ENCODE peak calls at places on chromosomes 3 and 15, in four cellular contexts. V, K, O and F are unnamed samples.

GRCh38 chr3:138332472-138333073 is 2.9 kb upstream of the NME9 start:
- DNase-seq in V (no peak), K (peak), O (no peak), F (no peak)

GRCh38 chr15:62795171-62795570 is 247.4 kb upstream of the TPM1 start:
- DNase-seq in V (no peak), K (no peak), O (no peak), F (no peak)

GRCh38 chr15:43441316-43441715 is 51.6 kb downstream of the TP53BP1 start:
- DNase-seq in V (no peak), K (peak), O (no peak), F (no peak)

GRCh38 chr3:12963184-12963868 is 109.9 kb downstream of the IQSEC1 start:
- DNase-seq in V (no peak), K (no peak), O (peak), F (no peak)

GRCh38 chr15:98648654-98649537 is 557 bp downstream of the IGF1R start:
- DNase-seq in V (peak), K (peak), O (peak), F (peak)

GRCh38 chr15:86327230-86327865 is 247.7 kb downstream of the AGBL1 start:
- DNase-seq in V (no peak), K (no peak), O (no peak), F (no peak)

GRCh38 chr3:4359805-4360502 is 56.8 kb downstream of the SETMAR start:
- DNase-seq in V (no peak), K (no peak), O (no peak), F (no peak)

GRCh38 chr3:184368804-184369183 is 7.3 kb downstream of the POLR2H start:
- DNase-seq in V (no peak), K (peak), O (peak), F (no peak)

GRCh38 chr15:61130945-61131597 is 98.0 kb downstream of the RORA start:
- DNase-seq in V (no peak), K (no peak), O (no peak), F (no peak)

GRCh38 chr3:196947136-196947859 is 5.0 kb upstream of the NCBP2 start:
- DNase-seq in V (no peak), K (no peak), O (no peak), F (no peak)
- TF ChIP-seq CTCF in V (no peak), K (peak), O (no peak), F (no peak)

DNA sequence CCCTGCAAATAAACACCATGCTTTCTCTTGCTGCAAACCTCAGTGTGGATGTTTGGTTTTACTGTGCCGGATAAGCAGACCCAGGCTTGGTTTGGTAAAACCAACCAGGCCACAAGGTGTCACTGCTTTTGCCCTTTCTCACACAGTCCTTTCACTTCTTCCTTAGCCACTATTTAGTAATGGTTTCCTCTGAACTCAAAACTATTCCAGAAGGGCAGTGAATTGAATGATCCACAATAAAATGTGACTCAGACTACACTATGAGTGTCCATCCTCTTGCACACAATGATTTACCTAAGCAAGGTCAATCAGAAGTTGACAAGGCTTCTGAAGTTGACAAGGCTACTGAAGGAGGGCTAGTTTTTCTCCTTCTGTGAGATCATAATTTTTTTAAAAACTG is 552.4 kb upstream of the CCDC54 start:
- DNase-seq in V (peak), K (peak), O (no peak), F (no peak)
- TF ChIP-seq CTCF in V (no peak), K (peak), O (peak), F (peak)

GRCh38 chr3:75985432-75985831 is 200.1 kb upstream of the ZNF717 start:
- DNase-seq in V (no peak), K (no peak), O (no peak), F (no peak)
- TF ChIP-seq CTCF in V (no peak), K (no peak), O (no peak), F (no peak)

DNA sequence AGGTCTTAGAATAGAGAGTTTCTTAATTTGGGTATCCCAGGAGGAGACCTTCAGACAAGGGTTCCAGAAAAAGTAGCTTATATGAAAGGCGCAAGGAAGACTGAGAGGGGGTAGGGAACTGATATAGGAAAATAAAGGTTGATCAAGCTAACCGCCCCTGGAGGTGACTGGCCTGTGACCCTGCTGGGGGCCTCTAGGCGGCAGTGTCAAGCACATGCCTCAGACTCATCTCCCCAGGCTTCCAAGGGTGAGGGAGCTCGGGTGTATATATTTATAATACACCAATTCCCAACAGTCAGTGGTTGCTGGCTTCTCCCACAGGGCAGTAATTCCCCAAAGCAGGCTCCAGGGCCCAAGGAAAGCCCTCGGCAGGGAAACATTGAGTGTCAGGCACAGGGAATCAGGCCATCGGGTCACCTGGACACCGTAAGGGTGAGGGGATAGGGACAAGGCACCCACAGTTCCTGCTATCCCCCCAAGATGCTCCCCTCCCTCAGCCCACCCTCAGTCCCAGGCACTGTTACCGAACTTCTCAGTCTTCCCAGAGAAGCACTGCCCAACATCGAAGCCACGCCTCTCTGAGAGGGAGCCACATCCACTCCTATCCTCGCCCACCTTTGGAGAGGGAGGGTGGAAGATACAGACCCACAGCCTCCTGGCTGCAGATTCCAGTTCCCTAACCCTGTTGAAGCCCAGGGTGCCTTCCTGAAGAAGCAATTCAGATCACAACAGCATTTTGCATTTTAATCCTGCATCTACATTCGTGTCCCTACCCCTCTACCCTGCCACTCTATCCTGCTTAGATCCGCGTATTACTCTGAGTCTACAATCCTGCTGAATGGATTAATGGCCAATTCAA is 19.5 kb upstream of the CAV3 start:
- DNase-seq in V (peak), K (no peak), O (no peak), F (no peak)
- TF ChIP-seq CTCF in V (peak), K (peak), O (no peak), F (peak)

GRCh38 chr3:66401578-66402382 is 99.0 kb downstream of the LRIG1 start:
- DNase-seq in V (no peak), K (no peak), O (no peak), F (no peak)

GRCh38 chr3:66399529-66400232 is 101.1 kb downstream of the LRIG1 start:
- DNase-seq in V (no peak), K (no peak), O (no peak), F (no peak)

GRCh38 chr3:66401157-66401550 is 99.7 kb downstream of the LRIG1 start:
- DNase-seq in V (no peak), K (no peak), O (no peak), F (no peak)

GRCh38 chr3:66398228-66399025 is 102.4 kb downstream of the LRIG1 start:
- DNase-seq in V (no peak), K (peak), O (no peak), F (no peak)

GRCh38 chr3:66400381-66401156 is 100.3 kb downstream of the LRIG1 start:
- DNase-seq in V (no peak), K (no peak), O (no peak), F (peak)
- TF ChIP-seq CTCF in V (no peak), K (no peak), O (no peak), F (no peak)

GRCh38 chr3:45475145-45475544 is 86.8 kb downstream of the LARS2 start:
- DNase-seq in V (no peak), K (no peak), O (no peak), F (no peak)
- TF ChIP-seq CTCF in V (no peak), K (no peak), O (no peak), F (no peak)

DNA sequence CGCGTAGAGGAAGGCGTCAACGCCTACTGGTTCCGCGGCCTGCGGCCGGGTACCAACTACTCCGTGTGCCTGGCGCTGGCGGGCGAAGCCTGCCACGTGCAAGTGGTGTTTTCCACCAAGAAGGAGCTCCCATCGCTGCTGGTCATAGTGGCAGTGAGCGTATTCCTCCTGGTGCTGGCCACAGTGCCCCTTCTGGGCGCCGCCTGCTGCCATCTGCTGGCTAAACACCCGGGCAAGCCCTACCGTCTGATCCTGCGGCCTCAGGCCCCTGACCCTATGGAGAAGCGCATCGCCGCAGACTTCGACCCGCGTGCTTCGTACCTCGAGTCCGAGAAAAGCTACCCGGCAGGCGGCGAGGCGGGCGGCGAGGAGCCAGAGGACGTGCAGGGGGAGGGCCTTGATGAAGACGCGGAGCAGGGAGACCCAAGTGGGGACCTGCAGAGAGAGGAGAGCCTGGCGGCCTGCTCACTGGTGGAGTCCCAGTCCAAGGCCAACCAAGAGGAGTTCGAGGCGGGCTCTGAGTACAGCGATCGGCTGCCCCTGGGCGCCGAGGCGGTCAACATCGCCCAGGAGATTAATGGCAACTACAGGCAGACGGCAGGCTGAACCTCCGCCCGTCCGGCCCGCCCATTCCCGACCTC is 4.1 kb downstream of the ISLR2 start:
- DNase-seq in V (peak), K (peak), O (peak), F (peak)
- TF ChIP-seq CTCF in V (peak), K (peak), O (peak), F (peak)

GRCh38 chr15:89662893-89663673 is 7.8 kb upstream of the KIF7 start:
- DNase-seq in V (peak), K (peak), O (peak), F (no peak)
- TF ChIP-seq CTCF in V (no peak), K (no peak), O (no peak), F (no peak)

GRCh38 chr3:32545305-32545704 is 25.4 kb downstream of the DYNC1LI1 start:
- DNase-seq in V (no peak), K (no peak), O (no peak), F (no peak)
- TF ChIP-seq CTCF in V (no peak), K (no peak), O (no peak), F (no peak)

GRCh38 chr15:80308002-80308401 is 56.0 kb upstream of the CTXND1 start:
- DNase-seq in V (no peak), K (no peak), O (no peak), F (no peak)
- TF ChIP-seq CTCF in V (no peak), K (no peak), O (no peak), F (no peak)